ENCODE peak calls at places on chromosome 10, in five cellular contexts. P is tibial artery, A is pancreas, Y is upper lobe of right lung, F is neural progenitor cell. S is an unnamed sample.

GRCh38 chr10:70296406-70296899 is 12.6 kb upstream of the NPFFR1 start:
- DNase-seq in P (peak; percentile 93), F (no peak), Y (peak; percentile 90), A (peak; percentile 95), S (peak; percentile 73)

GRCh38 chr10:61863981-61864380 is 37.5 kb upstream of the ARID5B start:
- DNase-seq in P (no peak), A (no peak), Y (no peak), F (no peak), S (no peak)

GRCh38 chr10:58570307-58570723 is 57.6 kb downstream of the BICC1 start:
- DNase-seq in P (peak; percentile 68), A (no peak), F (no peak), Y (no peak), S (no peak)

GRCh38 chr10:79437111-79437814 is 8.2 kb downstream of the ZCCHC24 start:
- DNase-seq in P (peak; percentile 57), F (no peak), Y (peak; percentile 36), A (no peak), S (peak; percentile 78)

GRCh38 chr10:132117636-132118190 is 52.0 kb downstream of the JAKMIP3 start:
- DNase-seq in A (no peak), Y (no peak), P (no peak), F (no peak), S (no peak)

GRCh38 chr10:124306922-124307371 is 111.8 kb downstream of the OAT start:
- DNase-seq in A (no peak), F (no peak), P (peak; percentile 60), Y (no peak), S (peak; percentile 45)

GRCh38 chr10:62614389-62615157 is 189.9 kb upstream of the ADO start:
- DNase-seq in F (no peak), P (no peak), Y (no peak), A (no peak), S (peak; percentile 89)

GRCh38 chr10:70656489-70656888 is 15.8 kb upstream of the ADAMTS14 start:
- DNase-seq in A (no peak), P (no peak), F (no peak), Y (peak; percentile 65), S (peak; percentile 99)

GRCh38 chr10:77686096-77686495 is 48.5 kb upstream of the KCNMA1 start:
- DNase-seq in P (no peak), A (no peak), F (peak; percentile 34), Y (no peak), S (no peak)

GRCh38 chr10:129523031-129523722 is 56.1 kb downstream of the MGMT start:
- DNase-seq in F (no peak), A (no peak), P (no peak), Y (no peak), S (no peak)

GRCh38 chr10:98252451-98252850 is 15.5 kb downstream of the LOXL4 start:
- DNase-seq in F (no peak), P (no peak), A (no peak), Y (no peak), S (no peak)

GRCh38 chr10:60917331-60918280 is 26.4 kb downstream of the RHOBTB1 start:
- DNase-seq in F (no peak), P (no peak), A (no peak), Y (no peak), S (peak; percentile 24)

GRCh38 chr10:28592953-28593352 is 60.0 kb downstream of the WAC start:
- DNase-seq in A (no peak), F (no peak), P (no peak), Y (no peak), S (peak; percentile 68)

GRCh38 chr10:43106256-43107091 is 29.6 kb downstream of the RET start:
- DNase-seq in F (no peak), A (peak; percentile 72), P (no peak), Y (no peak), S (no peak)

GRCh38 chr10:5460468-5461200 is 38.7 kb downstream of the CALML5 start:
- DNase-seq in Y (no peak), A (no peak), P (no peak), F (no peak), S (no peak)

GRCh38 chr10:94578790-94579189 is 33.2 kb downstream of the HELLS start:
- DNase-seq in Y (no peak), A (no peak), P (no peak), F (no peak), S (no peak)

GRCh38 chr10:43623351-43623750 is 17.1 kb downstream of the ZNF485 start:
- DNase-seq in P (no peak), Y (no peak), A (no peak), F (no peak), S (no peak)

GRCh38 chr10:70551971-70552422 is 50.5 kb downstream of the PRF1 start:
- DNase-seq in P (peak; percentile 77), A (no peak), F (no peak), Y (peak; percentile 83), S (no peak)

GRCh38 chr10:37732685-37733084 is 124.7 kb downstream of the ZNF248 start:
- DNase-seq in A (no peak), Y (no peak), P (no peak), F (no peak), S (no peak)

GRCh38 chr10:124644771-124645170 is 99.4 kb downstream of the FAM53B start:
- DNase-seq in P (no peak), A (peak; percentile 41), F (no peak), Y (no peak), S (no peak)

GRCh38 chr10:79310911-79311573 is 36.2 kb upstream of the PPIF start:
- DNase-seq in A (peak; percentile 80), F (peak; percentile 37), P (no peak), Y (no peak), S (no peak)

GRCh38 chr10:77547651-77548050 is 90.0 kb downstream of the KCNMA1 start:
- DNase-seq in P (no peak), A (no peak), Y (no peak), F (no peak), S (no peak)

GRCh38 chr10:104330168-104331117 is 7.8 kb downstream of the ITPRIP start:
- DNase-seq in Y (no peak), A (no peak), P (peak; percentile 90), F (no peak), S (peak; percentile 88)

GRCh38 chr10:104329754-104330153 is 8.5 kb downstream of the ITPRIP start:
- DNase-seq in A (no peak), Y (no peak), F (no peak), P (peak; percentile 71), S (peak; percentile 84)

GRCh38 chr10:104327745-104328635 is 10.3 kb downstream of the ITPRIP start:
- DNase-seq in P (peak; percentile 70), Y (no peak), F (peak; percentile 91), A (peak; percentile 79), S (peak; percentile 96)

GRCh38 chr10:104328636-104328915 is 9.7 kb downstream of the ITPRIP start:
- DNase-seq in A (no peak), Y (no peak), F (no peak), P (no peak), S (no peak)

DNA sequence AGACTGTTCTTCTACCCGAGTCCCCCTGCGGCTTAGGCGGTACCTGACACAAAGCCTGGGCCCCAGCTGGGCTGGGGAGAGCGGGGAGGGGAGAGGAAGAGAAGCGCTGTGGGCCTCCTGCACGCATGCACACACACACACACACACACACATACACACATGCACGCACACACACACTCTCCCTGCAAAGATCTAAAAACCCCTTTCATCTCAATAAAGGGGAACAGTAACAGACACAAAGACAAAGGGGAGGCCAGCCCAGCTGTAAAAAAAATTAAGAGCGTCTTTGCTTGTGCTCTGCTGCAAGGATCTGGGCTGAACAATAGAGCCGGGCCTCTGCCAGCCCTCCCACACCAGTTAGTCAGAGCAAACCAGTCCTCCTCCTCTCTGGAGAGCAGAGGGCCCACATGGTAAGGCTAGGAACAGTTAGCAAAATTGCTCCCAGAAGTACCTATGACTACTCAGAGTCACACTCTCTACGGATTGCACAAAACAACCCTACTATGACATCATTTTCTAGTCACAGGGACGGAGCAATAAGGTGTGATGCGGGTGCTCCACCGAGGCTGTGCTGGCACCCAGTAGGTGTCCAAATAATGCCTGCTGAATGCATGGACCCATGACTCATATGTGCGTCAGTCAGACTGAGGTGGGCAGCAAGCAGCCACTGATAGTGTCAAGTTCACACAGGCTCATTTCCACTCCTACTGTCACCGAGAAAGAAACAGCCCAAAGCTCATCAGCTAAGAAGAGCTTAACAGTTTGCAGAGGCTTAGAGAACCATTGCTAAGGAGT is 9.2 kb downstream of the ITPRIP start:
- DNase-seq in F (peak; percentile 92), P (peak; percentile 93), A (no peak), Y (no peak), S (peak; percentile 99)
- H3K4me3 ChIP-seq in F (peak overlapping the region; percentile 40), P (peak overlapping the region; percentile 18), A (no peak overlapping the region), Y (peak overlapping the region; percentile 14), S (no peak overlapping the region)

DNA sequence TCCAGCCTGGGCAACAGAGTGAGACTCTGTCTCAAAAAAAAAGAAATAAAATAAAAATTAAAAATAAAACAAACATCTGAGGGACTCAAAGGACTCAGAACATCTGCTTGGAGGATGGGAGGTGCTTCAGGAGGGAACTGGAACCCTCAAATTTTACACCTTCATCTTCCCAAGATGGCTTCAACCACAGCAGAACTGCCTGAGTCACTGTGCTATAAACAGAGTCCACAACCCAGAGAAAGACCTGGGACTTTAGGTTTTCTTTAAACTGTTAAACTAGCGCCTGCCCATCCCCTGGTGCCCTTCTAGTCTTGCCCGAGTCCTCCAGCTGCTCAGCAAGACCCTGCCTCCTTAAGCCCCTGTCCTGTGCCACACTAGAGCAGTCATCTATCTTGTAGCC is 40.8 kb downstream of the RGS10 start:
- DNase-seq in Y (no peak), A (no peak), F (no peak), P (no peak), S (no peak)
- H3K4me1 ChIP-seq in Y (no peaks in the 10 kb centered on the region), A (no peaks in the 10 kb centered on the region), F (no peaks in the 10 kb centered on the region), P (no peaks in the 10 kb centered on the region), S (no peaks in the 10 kb centered on the region)

GRCh38 chr10:101091546-101092290 is 29.9 kb downstream of the KAZALD1 start:
- DNase-seq in P (no peak), A (no peak), F (no peak), Y (no peak), S (peak; percentile 17)

GRCh38 chr10:101087376-101087775 is 25.6 kb downstream of the KAZALD1 start:
- DNase-seq in P (no peak), A (peak; percentile 20), F (no peak), Y (no peak), S (no peak)

GRCh38 chr10:101087965-101088364 is 26.2 kb downstream of the KAZALD1 start:
- DNase-seq in A (peak; percentile 9), P (no peak), Y (no peak), F (no peak), S (no peak)

GRCh38 chr10:101090597-101090996 is 28.8 kb downstream of the KAZALD1 start:
- DNase-seq in F (no peak), P (no peak), Y (no peak), A (no peak), S (no peak)

GRCh38 chr10:101089520-101090299 is 27.9 kb downstream of the KAZALD1 start:
- DNase-seq in P (no peak), F (no peak), A (peak; percentile 39), Y (no peak), S (no peak)
- H3K27me3 ChIP-seq in P (peaks cover 88% of the 10 kb centered on the region), F (peaks cover 94% of the 10 kb centered on the region), A (no peaks in the 10 kb centered on the region), Y (peaks cover 61% of the 10 kb centered on the region), S (no peaks in the 10 kb centered on the region)

DNA sequence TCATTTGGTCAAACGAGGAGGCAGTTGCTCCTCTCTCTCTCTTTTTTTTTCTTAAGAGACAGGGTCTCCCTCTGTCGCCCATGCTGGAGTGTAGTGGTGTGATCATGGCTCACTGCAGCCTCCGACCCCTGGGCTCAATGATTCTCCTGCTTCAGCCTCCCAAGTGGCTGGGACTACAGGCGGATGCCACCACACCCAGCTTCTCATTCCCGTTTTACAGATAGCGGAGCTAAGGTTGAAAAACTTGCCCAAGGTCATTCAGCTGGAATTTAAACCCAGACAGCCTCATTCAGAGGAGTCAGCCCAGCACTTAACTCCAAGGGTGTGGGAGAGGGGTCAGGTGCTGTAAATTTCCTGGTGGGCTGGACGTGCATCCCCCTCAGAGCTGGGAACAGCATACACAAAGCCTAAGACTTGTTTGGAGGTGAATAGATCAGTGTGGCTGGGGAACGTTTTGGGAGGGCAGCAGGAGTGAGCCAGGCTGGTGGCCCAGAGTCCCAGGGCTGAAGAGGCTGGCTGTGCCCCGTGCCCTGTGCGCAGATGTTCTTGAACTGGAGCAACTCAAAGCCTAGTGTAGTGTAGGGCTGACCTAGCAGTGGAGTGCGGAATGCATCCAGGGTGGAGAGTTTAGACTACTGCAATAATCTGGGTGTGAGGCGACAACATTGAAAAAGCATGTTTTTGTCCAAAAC is 2.3 kb downstream of the HTRA1 start:
- DNase-seq in A (no peak), F (no peak), P (no peak), Y (no peak), S (no peak)
- H3K4me3 ChIP-seq in A (no peak overlapping the region), F (no peak overlapping the region), P (peak overlapping the region; percentile 95), Y (peak overlapping the region; percentile 80), S (peak overlapping the region; percentile 96)

S was measured in mammary epithelial cell.